ENCODE peak calls at places on chromosomes 5 and 9, in seven cellular contexts. B, T, W, D, A, R and F are unnamed samples.

GRCh38 chr9:131395027-131395744 is 1.3 kb downstream of the PRRC2B start:
- DNase-seq in B (peak; percentile 69), T (no peak), W (peak; percentile 70), D (peak; percentile 70), A (peak; percentile 70), R (peak; percentile 38), F (no peak)

GRCh38 chr9:121937248-121937647 is 155.9 kb downstream of the TTLL11 start:
- DNase-seq in B (no peak), T (no peak), W (no peak), D (no peak), A (no peak), R (no peak), F (no peak)

GRCh38 chr5:177303121-177303924 is at the start of the genes PRELID1 and RAB24:
- DNase-seq in B (peak; percentile 92), T (peak; percentile 68), W (peak; percentile 96), D (peak; percentile 99), A (peak; percentile 47), R (peak; percentile 79), F (peak; percentile 40)

GRCh38 chr5:145978672-145979071 is 42.3 kb downstream of the SH3RF2 start:
- DNase-seq in B (peak; percentile 71), T (no peak), W (no peak), D (no peak), A (no peak), R (peak; percentile 38), F (no peak)

GRCh38 chr9:128688501-128689292 is at the start of gene SET:
- DNase-seq in B (peak; percentile 96), T (peak; percentile 88), W (peak; percentile 99), D (peak; percentile 100), A (peak; percentile 77), R (peak; percentile 87), F (peak; percentile 77)

GRCh38 chr9:91905958-91906585 is 44.0 kb downstream of the ROR2 start:
- DNase-seq in B (peak; percentile 45), T (no peak), W (no peak), D (no peak), A (no peak), R (no peak), F (no peak)

GRCh38 chr5:122515709-122516431 is 203.8 kb downstream of the SNCAIP start:
- DNase-seq in B (peak; percentile 32), T (peak; percentile 52), W (no peak), D (peak; percentile 60), A (peak; percentile 60), R (peak; percentile 62), F (peak; percentile 38)

GRCh38 chr9:22911632-22912031 is 465.0 kb downstream of the DMRTA1 start:
- DNase-seq in B (no peak), T (peak; percentile 6), W (no peak), D (no peak), A (no peak), R (no peak), F (no peak)

GRCh38 chr5:74616236-74617146 is 24.0 kb downstream of the ENC1 start:
- DNase-seq in B (no peak), T (no peak), W (peak; percentile 62), D (no peak), A (no peak), R (peak; percentile 44), F (no peak)

GRCh38 chr9:127912296-127912695 is 4.5 kb downstream of the ST6GALNAC4 start:
- DNase-seq in B (no peak), T (no peak), W (peak; percentile 68), D (no peak), A (no peak), R (no peak), F (no peak)

GRCh38 chr5:59285300-59286017 is 608.1 kb downstream of the PDE4D start:
- DNase-seq in B (no peak), T (no peak), W (no peak), D (no peak), A (no peak), R (no peak), F (no peak)

DNA sequence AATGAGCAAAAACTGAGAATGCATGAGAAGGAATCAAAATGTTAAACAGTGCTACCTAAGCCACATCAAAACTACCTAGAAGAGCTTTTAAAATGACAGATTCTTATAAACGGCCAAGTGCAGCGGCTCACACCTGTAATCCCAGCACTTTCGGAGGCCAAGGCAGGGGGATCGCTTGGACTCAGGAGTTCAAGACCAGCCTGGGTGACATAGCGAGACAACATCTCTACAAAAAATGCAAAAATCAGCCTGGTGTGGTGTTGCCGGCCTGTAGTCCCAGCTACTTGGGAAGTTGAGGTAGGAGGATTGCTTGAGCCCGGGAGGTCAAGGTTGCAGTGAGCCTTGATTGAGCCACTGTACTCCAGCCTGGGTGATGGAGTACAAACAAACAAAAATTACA is 13.4 kb downstream of the FNBP1 start:
- DNase-seq in B (no peak), T (no peak), W (no peak), D (no peak), A (no peak), R (no peak), F (no peak)
- H3K4me3 ChIP-seq in B (no peak overlapping the region), T (no peak overlapping the region), W (no peak overlapping the region), D (no peak overlapping the region), A (no peak overlapping the region), R (no peak overlapping the region), F (no peak overlapping the region)

GRCh38 chr5:133612021-133612860 is at the start of gene FSTL4:
- DNase-seq in B (peak; percentile 67), T (no peak), W (peak; percentile 69), D (peak; percentile 90), A (no peak), R (no peak), F (no peak)

GRCh38 chr5:133613743-133614142 is 1.4 kb upstream of the FSTL4 start:
- DNase-seq in B (no peak), T (no peak), W (no peak), D (peak; percentile 3), A (no peak), R (no peak), F (no peak)

GRCh38 chr5:133611357-133612020 is 852 bp downstream of the FSTL4 start:
- DNase-seq in B (no peak), T (no peak), W (peak; percentile 73), D (peak; percentile 79), A (no peak), R (no peak), F (no peak)

GRCh38 chr5:133613184-133613583 is 843 bp upstream of the FSTL4 start:
- DNase-seq in B (no peak), T (no peak), W (peak; percentile 36), D (no peak), A (no peak), R (no peak), F (no peak)

GRCh38 chr5:133610489-133611356 is 1.6 kb downstream of the FSTL4 start:
- DNase-seq in B (peak; percentile 76), T (no peak), W (peak; percentile 84), D (peak; percentile 92), A (peak; percentile 40), R (peak; percentile 47), F (no peak)
- H3K4me3 ChIP-seq in B (peak overlapping the region; percentile 63), T (peak overlapping the region; percentile 47), W (peak overlapping the region; percentile 42), D (peak overlapping the region; percentile 44), A (peak overlapping the region; percentile 7), R (no peak overlapping the region), F (no peak overlapping the region)

GRCh38 chr5:134463176-134463720 is 51.6 kb upstream of the CDKN2AIPNL start:
- DNase-seq in B (no peak), T (no peak), W (peak; percentile 32), D (no peak), A (no peak), R (no peak), F (no peak)

GRCh38 chr5:134465856-134466240 is 54.2 kb upstream of the CDKN2AIPNL start:
- DNase-seq in B (peak; percentile 93), T (peak; percentile 77), W (peak; percentile 97), D (peak; percentile 98), A (peak; percentile 78), R (peak; percentile 93), F (peak; percentile 79)

GRCh38 chr5:134466241-134467069 is 54.8 kb upstream of the CDKN2AIPNL start:
- DNase-seq in B (peak; percentile 97), T (peak; percentile 84), W (peak; percentile 99), D (peak; percentile 92), A (peak; percentile 82), R (peak; percentile 73), F (peak; percentile 94)

GRCh38 chr5:134463991-134464760 is 52.5 kb upstream of the CDKN2AIPNL start:
- DNase-seq in B (no peak), T (no peak), W (peak; percentile 9), D (no peak), A (peak; percentile 31), R (peak; percentile 60), F (peak; percentile 28)

DNA sequence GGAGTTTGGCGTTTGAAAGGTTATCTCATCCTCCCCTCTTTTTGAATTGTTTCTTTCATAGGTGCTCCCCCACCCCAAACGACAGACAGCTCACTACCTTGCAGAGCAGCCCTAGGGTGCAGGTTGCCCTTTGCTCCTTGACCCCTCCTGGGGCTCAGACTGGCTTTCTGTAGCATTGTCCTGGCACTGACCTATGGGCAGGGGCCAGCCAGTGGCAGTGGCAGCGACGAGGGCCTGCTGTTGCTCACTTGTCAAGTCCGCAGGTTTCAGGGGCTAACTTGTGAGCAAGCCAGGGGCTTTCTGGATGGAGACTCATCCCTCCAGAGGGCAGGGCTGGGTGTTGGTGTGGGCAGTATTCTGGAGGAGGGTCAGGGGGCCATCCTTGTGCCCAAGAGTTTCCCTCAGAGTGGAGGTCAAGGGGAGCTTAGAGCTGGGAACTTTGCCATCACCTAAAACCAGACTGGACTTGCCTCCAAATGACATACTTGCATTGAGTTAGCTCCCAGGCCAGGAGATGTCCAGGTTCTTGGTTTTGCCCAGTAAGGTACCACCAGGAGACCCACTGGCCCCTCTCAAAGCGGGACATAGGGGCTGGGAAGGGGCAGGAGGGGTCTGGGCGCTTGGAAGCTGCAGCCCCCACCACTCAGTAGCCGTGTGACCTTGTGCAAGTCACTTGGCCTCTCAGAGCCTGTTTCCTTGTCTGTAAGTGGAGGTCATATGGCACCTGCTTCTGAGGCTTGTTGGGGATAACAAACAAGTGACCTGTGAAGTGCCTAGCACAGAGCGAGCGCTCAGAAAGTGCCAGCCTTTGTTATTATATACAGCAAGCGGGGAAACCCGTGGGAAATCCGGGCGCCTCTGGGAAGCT is 53.5 kb upstream of the CDKN2AIPNL start:
- DNase-seq in B (no peak), T (no peak), W (peak; percentile 75), D (no peak), A (peak; percentile 22), R (no peak), F (no peak)
- H3K4me3 ChIP-seq in B (peak overlapping the region; percentile 54), T (peak overlapping the region; percentile 15), W (peak overlapping the region; percentile 74), D (peak overlapping the region; percentile 70), A (no peak overlapping the region), R (peak overlapping the region; percentile 20), F (no peak overlapping the region)

GRCh38 chr5:81754621-81755020 is 3.7 kb upstream of the SSBP2 start:
- DNase-seq in B (no peak), T (no peak), W (no peak), D (no peak), A (no peak), R (no peak), F (no peak)

GRCh38 chr5:81751009-81751835 is at the start of gene SSBP2:
- DNase-seq in B (peak; percentile 99), T (peak; percentile 94), W (peak; percentile 100), D (peak; percentile 95), A (peak; percentile 92), R (peak; percentile 99), F (peak; percentile 98)

GRCh38 chr5:81751836-81752643 is 1.1 kb upstream of the SSBP2 start:
- DNase-seq in B (peak; percentile 30), T (no peak), W (peak; percentile 90), D (no peak), A (no peak), R (no peak), F (no peak)

GRCh38 chr5:81753429-81753828 is 2.5 kb upstream of the SSBP2 start:
- DNase-seq in B (no peak), T (no peak), W (no peak), D (no peak), A (no peak), R (no peak), F (no peak)

DNA sequence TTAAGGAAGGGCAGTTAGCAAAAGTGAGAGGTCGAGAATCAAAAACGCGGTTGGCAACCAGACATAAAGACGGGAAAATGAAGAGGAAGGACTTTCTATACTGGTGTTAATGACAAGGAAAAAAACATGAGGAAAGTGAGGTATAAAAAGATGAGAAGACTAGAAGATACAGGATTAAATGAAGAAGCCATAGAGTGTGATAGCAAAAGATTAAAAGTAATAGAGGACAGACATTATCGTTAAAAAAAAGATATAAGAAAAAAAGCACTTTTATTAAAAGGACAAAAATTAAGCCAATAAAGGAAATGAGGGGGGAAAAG is 1.7 kb upstream of the SSBP2 start:
- DNase-seq in B (no peak), T (no peak), W (no peak), D (no peak), A (no peak), R (no peak), F (no peak)
- H3K4me3 ChIP-seq in B (peak overlapping the region; percentile 97), T (no peak overlapping the region), W (no peak overlapping the region), D (no peak overlapping the region), A (no peak overlapping the region), R (no peak overlapping the region), F (no peak overlapping the region)